ENCODE peak calls at places on chromosome 18, in nine cellular contexts. H, B, Q, S, O, L, K, Z and U are unnamed samples.
A peak's percentile ranks its signal among the peaks of the same experiment; 100 is the strongest.

GRCh38 chr18:48800479-48800876 is 150.3 kb downstream of the SMAD7 start:
- DNase-seq in H (no peak), L (peak; percentile 75), Z (peak; percentile 12), Q (no peak), K (no peak), B (no peak), S (no peak), O (no peak), U (peak; percentile 47)

GRCh38 chr18:53526092-53526491 is 698.4 kb downstream of the MBD2 start:
- DNase-seq in S (no peak), L (no peak), H (no peak), O (peak; percentile 35), Q (no peak), K (no peak), Z (no peak), B (no peak), U (no peak)

GRCh38 chr18:55250729-55251128 is 291.5 kb upstream of the CCDC68 start:
- DNase-seq in H (no peak), B (no peak), Q (no peak), O (no peak), L (no peak), K (no peak), S (no peak), Z (no peak), U (no peak)

GRCh38 chr18:58362829-58363231 is 266.1 kb downstream of the ALPK2 start:
- DNase-seq in Z (no peak), B (no peak), O (no peak), L (no peak), Q (no peak), H (no peak), K (no peak), S (no peak), U (no peak)

GRCh38 chr18:79803611-79804051 is 5.9 kb downstream of the KCNG2 start:
- DNase-seq in B (no peak), Z (no peak), O (no peak), H (no peak), L (peak; percentile 88), S (no peak), Q (no peak), K (no peak), U (peak; percentile 46)

GRCh38 chr18:78525364-78526111 is 454.1 kb upstream of the SALL3 start:
- DNase-seq in L (no peak), S (no peak), H (no peak), O (no peak), Z (no peak), Q (no peak), B (no peak), K (no peak), U (no peak)

GRCh38 chr18:3966246-3966984 is 488.7 kb downstream of the DLGAP1 start:
- DNase-seq in S (no peak), L (no peak), K (no peak), O (no peak), Z (no peak), H (no peak), B (no peak), Q (no peak), U (no peak)

GRCh38 chr18:45166341-45167108 is 448.8 kb upstream of the SLC14A2 start:
- DNase-seq in S (no peak), L (no peak), Z (no peak), Q (peak; percentile 91), K (no peak), O (no peak), H (no peak), B (no peak), U (no peak)

GRCh38 chr18:54769526-54770464 is 58.5 kb upstream of the RAB27B start:
- DNase-seq in S (no peak), B (no peak), Z (no peak), H (no peak), O (no peak), Q (no peak), K (no peak), L (no peak), U (no peak)

GRCh38 chr18:10687161-10687925 is 161.5 kb downstream of the NAPG start:
- DNase-seq in Q (peak; percentile 53), H (no peak), B (no peak), L (no peak), S (no peak), Z (no peak), K (no peak), O (no peak), U (no peak)

GRCh38 chr18:66210875-66211274 is 393.0 kb downstream of the CDH19 start:
- DNase-seq in L (no peak), O (no peak), K (no peak), H (no peak), S (no peak), Q (no peak), B (no peak), Z (no peak), U (no peak)

GRCh38 chr18:57422313-57422872 is 12.8 kb upstream of the ONECUT2 start:
- DNase-seq in L (no peak), H (no peak), S (no peak), Q (no peak), K (no peak), O (no peak), Z (no peak), B (peak; percentile 82), U (no peak)

GRCh38 chr18:22816266-22817176 is 116.6 kb upstream of the RBBP8 start:
- DNase-seq in Q (no peak), Z (no peak), S (no peak), B (peak; percentile 36), L (no peak), O (peak; percentile 5), H (peak; percentile 72), K (no peak), U (no peak)

GRCh38 chr18:42274488-42275137 is 319.6 kb downstream of the PIK3C3 start:
- DNase-seq in K (no peak), Z (no peak), L (no peak), B (peak; percentile 29), O (no peak), H (no peak), Q (peak; percentile 2), S (no peak), U (no peak)

GRCh38 chr18:5842653-5843052 is 52.7 kb downstream of the TMEM200C start:
- DNase-seq in O (no peak), B (no peak), Z (no peak), Q (no peak), H (no peak), K (no peak), L (no peak), S (no peak), U (no peak)

GRCh38 chr18:48542513-48543181 is 3.8 kb downstream of the CTIF start:
- DNase-seq in K (no peak), S (no peak), Q (peak; percentile 34), B (no peak), Z (no peak), H (no peak), L (no peak), O (no peak), U (no peak)

GRCh38 chr18:4125246-4125938 is 329.7 kb downstream of the DLGAP1 start:
- DNase-seq in B (peak; percentile 51), L (no peak), Z (no peak), K (no peak), O (peak; percentile 21), S (no peak), Q (no peak), H (peak; percentile 15), U (no peak)

GRCh38 chr18:36411745-36412168 is 114.2 kb downstream of the FHOD3 start:
- DNase-seq in L (no peak), Q (no peak), B (no peak), Z (no peak), S (no peak), O (no peak), K (no peak), H (peak; percentile 20), U (no peak)

GRCh38 chr18:3213231-3214059 is 6.3 kb downstream of the MYOM1 start:
- DNase-seq in K (no peak), O (no peak), Z (no peak), Q (no peak), B (no peak), S (no peak), L (no peak), H (no peak), U (no peak)

GRCh38 chr18:10089881-10090280 is 176.1 kb downstream of the VAPA start:
- DNase-seq in S (no peak), Q (no peak), L (no peak), K (no peak), H (no peak), Z (no peak), B (no peak), O (no peak), U (no peak)

GRCh38 chr18:44198296-44199284 is 482.1 kb upstream of the SETBP1 start:
- DNase-seq in L (peak; percentile 85), O (no peak), Z (no peak), H (peak; percentile 76), B (peak; percentile 94), K (no peak), Q (no peak), S (no peak), U (no peak)

GRCh38 chr18:29154758-29155725 is 978.1 kb upstream of the CDH2 start:
- DNase-seq in Z (no peak), H (no peak), B (no peak), Q (peak; percentile 99), O (no peak), L (no peak), K (no peak), S (no peak), U (no peak)

GRCh38 chr18:59096098-59096779 is 43.4 kb upstream of the SEC11C start:
- DNase-seq in O (no peak), H (peak; percentile 97), Z (no peak), B (peak; percentile 100), S (no peak), K (no peak), Q (no peak), L (no peak), U (no peak)

GRCh38 chr18:8705280-8705940 is at the start of gene MTCL1:
- DNase-seq in H (no peak), Q (no peak), Z (no peak), S (no peak), L (no peak), B (peak; percentile 49), K (peak; percentile 9), O (no peak), U (peak; percentile 72)

GRCh38 chr18:69655816-69656215 is 255.1 kb downstream of the DOK6 start:
- DNase-seq in Z (no peak), S (no peak), B (no peak), H (no peak), O (no peak), L (no peak), K (no peak), Q (no peak), U (no peak)

GRCh38 chr18:62957885-62958472 is 242.6 kb downstream of the PHLPP1 start:
- DNase-seq in H (no peak), Q (no peak), O (peak; percentile 19), B (peak; percentile 67), L (no peak), K (no peak), S (peak; percentile 12), Z (no peak), U (peak; percentile 77)

GRCh38 chr18:77763530-77763929 is 513.9 kb downstream of the GALR1 start:
- DNase-seq in Q (no peak), L (no peak), B (no peak), K (no peak), H (no peak), S (no peak), O (no peak), Z (no peak), U (no peak)

GRCh38 chr18:74796928-74797576 is 199.4 kb downstream of the ZNF407 start:
- DNase-seq in K (no peak), H (peak; percentile 31), S (no peak), O (no peak), L (no peak), Q (peak; percentile 49), B (peak; percentile 77), Z (no peak), U (no peak)

GRCh38 chr18:78519394-78520062 is 460.1 kb upstream of the SALL3 start:
- DNase-seq in L (peak; percentile 57), Q (no peak), S (no peak), O (no peak), Z (no peak), K (no peak), H (no peak), B (no peak), U (peak; percentile 38)

GRCh38 chr18:1593091-1593490 is 688.4 kb downstream of the ADCYAP1 start:
- DNase-seq in L (no peak), Q (peak; percentile 2), K (no peak), S (no peak), B (no peak), O (no peak), Z (no peak), H (no peak), U (no peak)

GRCh38 chr18:58881469-58881868 is 16.8 kb downstream of the ZNF532 start:
- DNase-seq in S (no peak), Q (no peak), Z (no peak), K (no peak), L (no peak), O (no peak), B (no peak), H (no peak), U (no peak)